ENCODE peak calls at places on chromosome 7, in four cellular contexts. One of them, this sample, is unnamed.

GRCh38 chr7:147547252-147547897 is 1043.2 kb upstream of the C7orf33 start:
- DNase-seq in GM12878: no peak
- DNase-seq in K562: no peak
- DNase-seq in HL-60: peak
- DNase-seq in this sample: no peak

GRCh38 chr7:38518516-38518915 is 112.7 kb downstream of the AMPH start:
- DNase-seq in K562: no peak
- DNase-seq in HL-60: no peak
- DNase-seq in GM12878: no peak
- DNase-seq in this sample: no peak

GRCh38 chr7:112056409-112056808 is 149.8 kb downstream of the DOCK4 start:
- DNase-seq in K562: no peak
- DNase-seq in HL-60: no peak
- DNase-seq in GM12878: peak
- DNase-seq in this sample: no peak

GRCh38 chr7:141701489-141702046 is 398 bp downstream of the DENND11 start:
- DNase-seq in K562: peak
- DNase-seq in GM12878: peak
- DNase-seq in HL-60: peak
- DNase-seq in this sample: peak

GRCh38 chr7:86660950-86661462 is 17.3 kb downstream of the GRM3 start:
- DNase-seq in K562: no peak
- DNase-seq in HL-60: no peak
- DNase-seq in GM12878: no peak
- DNase-seq in this sample: no peak

GRCh38 chr7:132836746-132837145 is 245.1 kb downstream of the CHCHD3 start:
- DNase-seq in HL-60: no peak
- DNase-seq in GM12878: no peak
- DNase-seq in K562: no peak
- DNase-seq in this sample: no peak

GRCh38 chr7:33900501-33900900 is 4.8 kb upstream of the BMPER start:
- DNase-seq in GM12878: no peak
- DNase-seq in K562: no peak
- DNase-seq in HL-60: no peak
- DNase-seq in this sample: no peak

GRCh38 chr7:140680886-140681285 is 8.1 kb downstream of the ADCK2 start:
- DNase-seq in GM12878: no peak
- DNase-seq in K562: no peak
- DNase-seq in HL-60: no peak
- DNase-seq in this sample: no peak

GRCh38 chr7:93736970-93737369 is 153.6 kb downstream of the TFPI2 start:
- DNase-seq in K562: no peak
- DNase-seq in GM12878: no peak
- DNase-seq in HL-60: no peak
- DNase-seq in this sample: no peak

GRCh38 chr7:96136600-96137239 is 185.2 kb downstream of the SLC25A13 start:
- DNase-seq in K562: no peak
- DNase-seq in HL-60: no peak
- DNase-seq in GM12878: no peak
- DNase-seq in this sample: no peak

GRCh38 chr7:45123913-45124312 is 12.4 kb upstream of the TBRG4 start:
- DNase-seq in HL-60: no peak
- DNase-seq in K562: no peak
- DNase-seq in GM12878: no peak
- DNase-seq in this sample: no peak

GRCh38 chr7:17422966-17423365 is 124.5 kb downstream of the AHR start:
- DNase-seq in K562: no peak
- DNase-seq in GM12878: no peak
- DNase-seq in HL-60: no peak
- DNase-seq in this sample: no peak

GRCh38 chr7:151987748-151988529 is 31.7 kb downstream of the GALNTL5 start:
- DNase-seq in HL-60: no peak
- DNase-seq in K562: no peak
- DNase-seq in GM12878: no peak
- DNase-seq in this sample: no peak
- TF ChIP-seq SPI1 in HL-60: no peak
- TF ChIP-seq SPI1 in K562: no peak
- TF ChIP-seq SPI1 in GM12878: no peak
- TF ChIP-seq SPI1 in this sample: no peak

DNA sequence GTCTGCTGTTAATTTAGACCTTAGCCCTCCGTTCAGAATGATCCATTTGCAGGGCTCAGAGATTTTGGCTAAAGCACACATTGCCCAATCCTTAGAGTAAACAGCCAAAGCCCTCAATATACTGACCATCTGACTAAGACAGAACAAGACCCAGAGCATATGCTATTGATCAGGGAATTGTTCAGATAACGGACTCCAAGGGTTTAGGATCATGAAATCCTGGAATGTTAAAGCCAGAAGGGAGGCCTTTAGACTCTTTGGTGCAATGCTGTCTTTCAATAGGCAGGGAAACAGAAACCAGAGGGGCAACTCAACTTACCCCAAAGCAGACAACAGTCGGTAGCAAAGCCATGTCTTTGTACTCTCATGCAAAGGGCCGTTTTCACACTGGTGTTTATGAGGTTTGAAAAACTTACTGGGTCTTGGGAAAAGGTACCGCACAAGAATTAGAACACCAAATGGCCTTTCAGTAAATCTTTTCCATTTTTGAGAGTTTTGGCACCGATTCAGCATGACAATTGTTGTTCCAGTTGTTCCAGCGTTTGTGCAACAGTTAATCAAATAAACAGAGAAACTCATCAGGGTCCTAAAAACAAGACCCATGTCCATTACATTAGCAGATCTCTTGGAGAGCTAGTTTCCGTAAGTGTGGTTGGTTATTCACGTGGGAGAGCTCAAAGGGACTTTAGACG is 94.2 kb upstream of the AGBL3 start:
- DNase-seq in HL-60: no peak
- DNase-seq in GM12878: no peak
- DNase-seq in K562: no peak
- DNase-seq in this sample: no peak
- TF ChIP-seq POLR2AphosphoS5 in HL-60: no peak
- TF ChIP-seq POLR2AphosphoS5 in GM12878: no peak
- TF ChIP-seq POLR2AphosphoS5 in K562: no peak
- TF ChIP-seq POLR2AphosphoS5 in this sample: no peak

DNA sequence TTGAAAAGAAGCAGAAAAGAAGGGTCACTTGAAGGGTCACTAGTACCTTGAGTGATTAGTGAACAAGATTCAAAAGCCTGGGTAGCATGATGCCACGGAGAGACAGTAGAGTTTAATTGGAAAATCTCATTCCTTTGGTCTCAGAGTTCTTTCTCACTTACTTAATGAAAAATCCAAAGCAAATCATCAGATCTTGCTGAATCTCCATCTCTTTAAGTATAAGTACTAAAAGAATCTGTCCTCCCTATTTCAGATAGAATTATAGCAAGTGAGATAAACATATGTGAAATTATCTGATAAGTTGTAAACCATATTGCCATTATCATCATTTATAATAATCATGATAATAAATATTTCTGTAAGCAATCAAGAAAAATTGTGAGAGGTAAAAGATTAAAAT is 47.6 kb downstream of the PTN start:
- DNase-seq in HL-60: no peak
- DNase-seq in K562: no peak
- DNase-seq in GM12878: no peak
- DNase-seq in this sample: no peak
- TF ChIP-seq SPI1 in HL-60: no peak
- TF ChIP-seq SPI1 in K562: no peak
- TF ChIP-seq SPI1 in GM12878: no peak
- TF ChIP-seq SPI1 in this sample: no peak

GRCh38 chr7:30936650-30937245 is 25.1 kb downstream of the AQP1 start:
- DNase-seq in HL-60: no peak
- DNase-seq in K562: no peak
- DNase-seq in GM12878: no peak
- DNase-seq in this sample: no peak

GRCh38 chr7:30937426-30937825 is 25.8 kb downstream of the AQP1 start:
- DNase-seq in HL-60: no peak
- DNase-seq in K562: no peak
- DNase-seq in GM12878: no peak
- DNase-seq in this sample: no peak

GRCh38 chr7:30938435-30939316 is 25.1 kb upstream of the GHRHR start:
- DNase-seq in HL-60: peak
- DNase-seq in GM12878: peak
- DNase-seq in K562: peak
- DNase-seq in this sample: peak

DNA sequence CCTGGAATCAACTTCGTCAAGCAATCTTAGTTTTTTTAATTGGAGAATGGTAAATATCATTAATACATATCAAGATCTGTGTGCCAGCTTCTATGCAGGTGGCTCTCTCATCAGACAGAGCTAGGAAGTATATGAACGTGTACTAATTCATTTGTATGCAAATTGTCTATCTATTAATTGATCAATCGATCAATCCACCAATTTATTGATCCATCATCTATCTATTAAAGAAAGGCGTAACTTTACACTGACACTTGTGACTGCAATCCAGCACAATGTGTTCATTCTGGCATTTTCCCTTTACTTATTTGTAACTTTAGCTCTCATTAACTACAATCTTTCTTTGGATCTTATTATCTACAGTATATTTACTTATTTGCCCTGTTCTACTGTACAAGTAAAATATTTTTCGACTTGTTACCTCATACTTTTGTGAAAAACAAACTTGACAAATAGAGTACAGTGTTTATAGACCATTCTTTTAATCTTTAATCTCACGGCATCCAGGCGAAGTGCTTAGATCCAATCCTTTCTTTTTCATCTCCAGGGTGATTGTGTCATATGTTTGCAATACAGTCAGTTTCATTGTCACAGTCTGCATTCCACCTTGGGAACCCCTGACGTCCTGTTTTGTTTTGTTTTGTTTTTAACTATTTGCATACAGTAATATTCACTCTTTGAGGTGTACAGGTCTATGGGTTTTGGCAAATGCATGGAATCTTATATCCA is 22.0 kb upstream of the GHRHR start:
- DNase-seq in K562: no peak
- DNase-seq in HL-60: no peak
- DNase-seq in GM12878: no peak
- DNase-seq in this sample: no peak
- TF ChIP-seq POLR2AphosphoS5 in K562: no peak
- TF ChIP-seq POLR2AphosphoS5 in HL-60: no peak
- TF ChIP-seq POLR2AphosphoS5 in GM12878: no peak
- TF ChIP-seq POLR2AphosphoS5 in this sample: no peak

GRCh38 chr7:79290398-79290797 is 163.1 kb downstream of the MAGI2 start:
- DNase-seq in K562: no peak
- DNase-seq in HL-60: no peak
- DNase-seq in GM12878: no peak
- DNase-seq in this sample: no peak
- TF ChIP-seq SPI1 in K562: no peak
- TF ChIP-seq SPI1 in HL-60: no peak
- TF ChIP-seq SPI1 in GM12878: no peak
- TF ChIP-seq SPI1 in this sample: no peak